ENCODE peak calls at places on chromosomes 3 and 15, in six cellular contexts. K is ELR, B is C1 segment of cervical spinal cord, E is HT-29, M is NCI-H1092, V is T1000. O is an unnamed sample.

GRCh38 chr3:160707187-160707789 is 30.3 kb downstream of the ARL14 start:
- DNase-seq in B (no peak), M (peak; percentile 50), V (no peak), K (peak; percentile 62), E (peak; percentile 79), O (no peak)

GRCh38 chr3:183446838-183447205 is 18.4 kb upstream of the MCF2L2 start:
- DNase-seq in V (no peak), M (no peak), K (no peak), E (no peak), B (no peak), O (no peak)

GRCh38 chr3:191973820-191974219 is 512.9 kb downstream of the PYDC2 start:
- DNase-seq in B (no peak), K (no peak), E (no peak), M (no peak), V (no peak), O (no peak)

GRCh38 chr3:160225181-160226025 is at the start of gene C3orf80:
- DNase-seq in E (peak; percentile 46), B (no peak), K (peak; percentile 67), V (peak; percentile 58), M (peak; percentile 39), O (no peak)

GRCh38 chr3:47082519-47082918 is 81.4 kb downstream of the SETD2 start:
- DNase-seq in K (peak; percentile 80), B (no peak), M (no peak), E (no peak), V (no peak), O (no peak)

GRCh38 chr3:126926684-126927404 is 56.1 kb upstream of the PLXNA1 start:
- DNase-seq in B (no peak), K (peak; percentile 90), V (peak; percentile 58), M (no peak), E (no peak), O (peak; percentile 81)

GRCh38 chr15:73881539-73882320 is 8.4 kb downstream of the TBC1D21 start:
- DNase-seq in K (no peak), B (no peak), V (no peak), E (no peak), M (no peak), O (no peak)

GRCh38 chr3:184771158-184771730 is 40.7 kb upstream of the VPS8 start:
- DNase-seq in K (no peak), V (no peak), M (no peak), E (no peak), B (no peak), O (no peak)

GRCh38 chr3:49412632-49413337 is 562 bp downstream of the TCTA start:
- DNase-seq in B (no peak), V (no peak), K (peak; percentile 16), M (no peak), E (no peak), O (no peak)

GRCh38 chr15:73049564-73050215 is 2.6 kb upstream of the NEO1 start:
- DNase-seq in K (no peak), V (no peak), E (no peak), B (no peak), M (no peak), O (no peak)

GRCh38 chr3:143442761-143443477 is 323.3 kb downstream of the CHST2 start:
- DNase-seq in E (no peak), B (no peak), V (no peak), K (peak; percentile 29), M (no peak), O (no peak)

GRCh38 chr15:93035953-93036810 is 52.8 kb downstream of the RGMA start:
- DNase-seq in V (no peak), K (no peak), M (peak; percentile 8), B (no peak), E (peak; percentile 52), O (no peak)

GRCh38 chr3:68458646-68459045 is 473.7 kb downstream of the TAFA4 start:
- DNase-seq in E (no peak), K (no peak), M (no peak), V (no peak), B (no peak), O (no peak)

GRCh38 chr3:46907271-46907670 is 29.8 kb downstream of the PTH1R start:
- DNase-seq in K (no peak), M (no peak), E (no peak), B (no peak), V (no peak), O (no peak)